ENCODE peak calls at places on chromosome 12, in seven cellular contexts. Y is endodermal cell; X is naive thymus-derived CD4-positive, alpha-beta T cell; A is heart left ventricle; N is Caco-2; M is heart right ventricle; Q is psoas muscle. E is an unnamed sample. For H3K36me3, the result is how much of the 10 kb centered on the place peaks cover.

GRCh38 chr12:108972226-108972757 is 48.6 kb downstream of the SVOP start:
- DNase-seq in Q (no peak), X (no peak), Y (no peak), M (no peak), N (no peak), A (no peak), E (no peak)

GRCh38 chr12:4819654-4820053 is 90.1 kb upstream of the KCNA1 start:
- DNase-seq in N (no peak), M (no peak), A (no peak), X (no peak), Y (no peak), Q (peak), E (no peak)

GRCh38 chr12:3236345-3237153 is 159.4 kb downstream of the TSPAN9 start:
- DNase-seq in Q (peak), A (peak), Y (peak), N (peak), X (no peak), M (no peak), E (no peak)

GRCh38 chr12:69897744-69898143 is 72.7 kb downstream of the MYRFL start:
- DNase-seq in A (peak), M (peak), Y (peak), Q (peak), N (no peak), X (no peak), E (no peak)

GRCh38 chr12:130768120-130768519 is 52.0 kb upstream of the RIMBP2 start:
- DNase-seq in Q (no peak), M (no peak), A (no peak), Y (no peak), X (no peak), N (no peak), E (no peak)

GRCh38 chr12:79841248-79841877 is 93.5 kb downstream of the PPP1R12A start:
- DNase-seq in Q (no peak), Y (no peak), X (no peak), M (no peak), N (no peak), A (no peak), E (no peak)

GRCh38 chr12:124665516-124665915 is 98.1 kb upstream of the NCOR2 start:
- DNase-seq in M (no peak), N (peak), Q (no peak), Y (no peak), A (no peak), X (no peak), E (no peak)

GRCh38 chr12:1810931-1811280 is 9.5 kb upstream of the LRTM2 start:
- DNase-seq in M (no peak), A (no peak), Y (no peak), Q (no peak), X (no peak), N (no peak), E (no peak)

GRCh38 chr12:122406701-122407154 is 15.7 kb downstream of the CLIP1 start:
- DNase-seq in M (no peak), A (no peak), Y (no peak), X (no peak), N (no peak), Q (no peak), E (no peak)

GRCh38 chr12:4564819-4565218 is 2.8 kb downstream of the DYRK4 start:
- DNase-seq in X (no peak), N (no peak), Y (no peak), M (no peak), A (no peak), Q (no peak), E (no peak)

GRCh38 chr12:85280138-85280983 is at the start of gene ALX1:
- DNase-seq in Q (no peak), A (no peak), Y (peak), N (peak), X (no peak), M (peak), E (no peak)

GRCh38 chr12:13945641-13946040 is 35.8 kb downstream of the GRIN2B start:
- DNase-seq in Y (no peak), A (no peak), N (no peak), X (no peak), Q (no peak), M (no peak), E (no peak)

GRCh38 chr12:19925881-19926665 is 442.3 kb upstream of the PDE3A start:
- DNase-seq in M (no peak), Q (no peak), A (no peak), Y (no peak), N (no peak), X (no peak), E (no peak)

GRCh38 chr12:15439459-15439858 is 117.2 kb downstream of the PTPRO start:
- DNase-seq in Q (no peak), M (no peak), Y (no peak), X (no peak), A (no peak), N (no peak), E (no peak)
- H3K4me3 ChIP-seq in Q (no peak), M (no peak), Y (no peak), X (no peak), A (no peak), N (no peak), E (no peak)

GRCh38 chr12:55931317-55931779 is 386 bp downstream of the DGKA start:
- DNase-seq in Q (no peak), X (no peak), A (no peak), Y (no peak), M (no peak), N (no peak), E (no peak)

GRCh38 chr12:55930771-55931316 is at the start of gene DGKA:
- DNase-seq in N (peak), X (peak), A (peak), M (peak), Y (peak), Q (peak), E (peak)

GRCh38 chr12:55933158-55933798 is 2.3 kb downstream of the DGKA start:
- DNase-seq in X (no peak), Q (no peak), Y (no peak), N (no peak), M (no peak), A (no peak), E (no peak)

GRCh38 chr12:55932546-55932919 is 1.6 kb downstream of the DGKA start:
- DNase-seq in Y (peak), X (peak), Q (no peak), M (no peak), A (no peak), N (no peak), E (no peak)

GRCh38 chr12:55931780-55932545 is 1.0 kb downstream of the DGKA start:
- DNase-seq in N (no peak), Q (peak), M (peak), Y (peak), A (peak), X (no peak), E (no peak)
- H3K36me3 ChIP-seq in N (under half), Q (under half), M (under half), Y (under half), A (under half), X (under half), E (under half)

GRCh38 chr12:114286145-114286544 is 119.8 kb downstream of the TBX5 start:
- DNase-seq in M (no peak), X (no peak), A (no peak), Q (no peak), Y (peak), N (no peak), E (no peak)
- H3K4me3 ChIP-seq in M (no peak), X (no peak), A (no peak), Q (no peak), Y (no peak), N (no peak), E (no peak)

GRCh38 chr12:132774159-132774558 is 12.5 kb upstream of the ANKLE2 start:
- DNase-seq in A (no peak), N (no peak), Y (no peak), M (no peak), Q (no peak), X (no peak), E (no peak)

GRCh38 chr12:132773077-132774020 is 11.7 kb upstream of the ANKLE2 start:
- DNase-seq in N (no peak), X (peak), A (no peak), Q (no peak), M (no peak), Y (no peak), E (no peak)

GRCh38 chr12:132771126-132771838 is 9.7 kb upstream of the ANKLE2 start:
- DNase-seq in M (no peak), Y (no peak), Q (no peak), X (peak), N (no peak), A (no peak), E (peak)

GRCh38 chr12:132774646-132775275 is 13.1 kb upstream of the ANKLE2 start:
- DNase-seq in Q (no peak), A (no peak), N (no peak), X (no peak), Y (no peak), M (no peak), E (no peak)

DNA sequence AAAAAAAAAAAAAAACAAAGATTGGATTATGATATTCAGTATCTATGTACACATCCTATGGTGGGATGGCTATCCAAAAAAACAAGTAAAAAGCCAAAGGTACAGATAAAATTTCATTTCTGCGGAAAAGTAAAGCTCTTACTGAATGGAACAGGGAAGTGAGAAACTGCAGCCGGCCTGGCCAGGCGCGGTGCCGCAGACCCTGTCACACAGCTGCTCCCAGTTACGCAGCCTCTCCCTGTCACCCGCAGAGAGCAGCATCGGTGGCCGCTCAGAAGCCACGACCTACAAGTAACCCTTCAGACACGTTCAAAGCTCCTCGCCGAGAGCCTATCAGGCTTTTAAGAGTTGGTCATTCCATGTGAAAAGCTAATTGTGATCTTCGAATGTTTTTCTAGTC is 10.9 kb upstream of the ANKLE2 start:
- DNase-seq in N (no peak), Y (no peak), X (no peak), M (no peak), A (no peak), Q (no peak), E (peak)
- H3K36me3 ChIP-seq in N (under half), Y (half or more), X (under half), M (half or more), A (half or more), Q (under half), E (under half)

GRCh38 chr12:65565601-65566560 is 258.4 kb upstream of the HMGA2 start:
- DNase-seq in A (no peak), Y (peak), M (no peak), N (no peak), X (no peak), Q (no peak), E (no peak)
- H3K4me3 ChIP-seq in A (no peak), Y (peak), M (no peak), N (no peak), X (no peak), Q (no peak), E (no peak)

E was measured in GM06990.